ENCODE peak calls at places on chromosome 12, in four cellular contexts. One of them, this sample, is unnamed.
A peak's percentile ranks its signal among the peaks of the same experiment; 100 is the strongest.

GRCh38 chr12:31362115-31362758 is 36.3 kb upstream of the SINHCAF start:
- DNase-seq in hepatocyte: peak; percentile 38
- DNase-seq in upper lobe of right lung: no peak
- DNase-seq in HL-60: peak; percentile 36
- DNase-seq in this sample: no peak

GRCh38 chr12:90368081-90368480 is 586.9 kb downstream of the CCER1 start:
- DNase-seq in hepatocyte: no peak
- DNase-seq in upper lobe of right lung: no peak
- DNase-seq in HL-60: no peak
- DNase-seq in this sample: no peak

GRCh38 chr12:10771132-10771733 is 31.2 kb downstream of the TAS2R7 start:
- DNase-seq in hepatocyte: peak; percentile 32
- DNase-seq in upper lobe of right lung: no peak
- DNase-seq in HL-60: no peak
- DNase-seq in this sample: peak; percentile 59

GRCh38 chr12:94855853-94856252 is 147.6 kb downstream of the NDUFA12 start:
- DNase-seq in hepatocyte: no peak
- DNase-seq in upper lobe of right lung: no peak
- DNase-seq in HL-60: no peak
- DNase-seq in this sample: no peak

GRCh38 chr12:5480218-5480952 is 48.5 kb downstream of the NTF3 start:
- DNase-seq in hepatocyte: peak; percentile 30
- DNase-seq in upper lobe of right lung: no peak
- DNase-seq in HL-60: no peak
- DNase-seq in this sample: no peak

GRCh38 chr12:117012189-117012805 is 86.9 kb downstream of the TESC start:
- DNase-seq in hepatocyte: no peak
- DNase-seq in upper lobe of right lung: no peak
- DNase-seq in HL-60: no peak
- DNase-seq in this sample: no peak

GRCh38 chr12:50606675-50607379 is 102.0 kb downstream of the DIP2B start:
- DNase-seq in hepatocyte: no peak
- DNase-seq in upper lobe of right lung: no peak
- DNase-seq in HL-60: no peak
- DNase-seq in this sample: peak; percentile 58

GRCh38 chr12:105485926-105486325 is 155.4 kb downstream of the C12orf75 start:
- DNase-seq in hepatocyte: no peak
- DNase-seq in upper lobe of right lung: no peak
- DNase-seq in HL-60: no peak
- DNase-seq in this sample: no peak

GRCh38 chr12:22978962-22979361 is 354.0 kb downstream of the ETNK1 start:
- DNase-seq in hepatocyte: peak; percentile 13
- DNase-seq in upper lobe of right lung: no peak
- DNase-seq in HL-60: no peak
- DNase-seq in this sample: no peak

GRCh38 chr12:10632226-10632625 is 18.8 kb upstream of the MAGOHB start:
- DNase-seq in hepatocyte: no peak
- DNase-seq in upper lobe of right lung: no peak
- DNase-seq in HL-60: no peak
- DNase-seq in this sample: no peak

GRCh38 chr12:121930862-121931261 is 12.5 kb downstream of the CFAP251 start:
- DNase-seq in hepatocyte: no peak
- DNase-seq in upper lobe of right lung: no peak
- DNase-seq in HL-60: no peak
- DNase-seq in this sample: no peak

GRCh38 chr12:95131589-95132335 is 58.3 kb upstream of the NR2C1 start:
- DNase-seq in hepatocyte: no peak
- DNase-seq in upper lobe of right lung: no peak
- DNase-seq in HL-60: no peak
- DNase-seq in this sample: no peak

GRCh38 chr12:81128930-81129554 is 51.2 kb downstream of the ACSS3 start:
- DNase-seq in hepatocyte: peak; percentile 66
- DNase-seq in upper lobe of right lung: no peak
- DNase-seq in HL-60: peak; percentile 16
- DNase-seq in this sample: peak; percentile 79

GRCh38 chr12:5784626-5785130 is 160.4 kb downstream of the ANO2 start:
- DNase-seq in hepatocyte: no peak
- DNase-seq in upper lobe of right lung: no peak
- DNase-seq in HL-60: no peak
- DNase-seq in this sample: no peak

GRCh38 chr12:31322651-31323248 is 3.2 kb downstream of the SINHCAF start:
- DNase-seq in hepatocyte: peak; percentile 36
- DNase-seq in upper lobe of right lung: no peak
- DNase-seq in HL-60: no peak
- DNase-seq in this sample: no peak

GRCh38 chr12:4272014-4272975 is 1.3 kb upstream of the CCND2 start:
- DNase-seq in hepatocyte: peak; percentile 87
- DNase-seq in upper lobe of right lung: peak; percentile 82
- DNase-seq in HL-60: peak; percentile 87
- DNase-seq in this sample: peak; percentile 41
- H3K4me3 ChIP-seq in hepatocyte: peak overlapping the region; percentile 40
- H3K4me3 ChIP-seq in upper lobe of right lung: peak overlapping the region; percentile 77
- H3K4me3 ChIP-seq in HL-60: peak overlapping the region; percentile 6
- H3K4me3 ChIP-seq in this sample: peak overlapping the region; percentile 14

GRCh38 chr12:30301291-30301690 is 394.4 kb downstream of the IPO8 start:
- DNase-seq in hepatocyte: no peak
- DNase-seq in upper lobe of right lung: no peak
- DNase-seq in HL-60: no peak
- DNase-seq in this sample: no peak

DNA sequence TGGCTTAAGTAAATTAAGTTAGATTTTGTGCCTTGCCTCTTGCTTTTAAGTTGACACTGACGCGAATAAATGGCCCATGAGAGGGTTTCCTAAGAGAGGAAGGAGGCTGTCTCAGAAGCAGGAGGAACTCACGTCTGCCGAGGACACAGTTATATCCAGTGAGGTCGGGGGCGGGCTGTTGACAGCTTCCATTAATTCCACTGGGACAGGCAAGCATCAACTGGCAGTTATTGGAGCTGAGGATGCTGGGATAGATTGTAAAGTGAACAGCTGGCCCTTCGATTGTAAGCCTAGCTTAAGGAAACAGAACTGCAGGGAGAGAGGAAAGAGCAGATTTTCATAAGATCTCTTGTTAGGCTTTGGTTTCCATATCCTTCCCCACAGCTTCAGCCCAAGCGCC is 399.2 kb downstream of the IPO8 start:
- DNase-seq in hepatocyte: no peak
- DNase-seq in upper lobe of right lung: no peak
- DNase-seq in HL-60: no peak
- DNase-seq in this sample: no peak
- H3K27ac ChIP-seq in hepatocyte: no peak overlapping the region
- H3K27ac ChIP-seq in upper lobe of right lung: no peak overlapping the region
- H3K27ac ChIP-seq in HL-60: no peak overlapping the region
- H3K27ac ChIP-seq in this sample: no peak overlapping the region

DNA sequence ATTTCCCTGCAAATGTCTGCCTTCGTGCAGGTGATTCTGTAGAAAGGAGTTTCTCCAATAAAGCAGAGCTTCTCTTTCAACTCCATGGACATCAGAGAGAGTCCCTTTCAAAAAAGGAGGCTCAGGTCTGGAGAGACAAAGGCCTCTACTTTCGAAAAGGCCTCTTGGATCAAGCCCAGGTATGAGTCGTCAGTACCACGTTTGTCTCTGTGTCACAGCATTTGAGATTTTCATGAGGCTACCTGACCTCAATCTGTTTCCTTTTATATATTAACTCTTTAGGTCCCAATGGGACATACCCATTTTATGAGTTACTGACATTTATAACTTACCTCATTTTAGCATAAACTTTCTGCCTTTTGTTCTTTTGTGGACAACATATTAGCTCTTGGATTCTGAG is 290.8 kb downstream of the RPAP3 start:
- DNase-seq in hepatocyte: no peak
- DNase-seq in upper lobe of right lung: no peak
- DNase-seq in HL-60: no peak
- DNase-seq in this sample: no peak
- TF ChIP-seq CTCF in hepatocyte: no peak
- TF ChIP-seq CTCF in upper lobe of right lung: no peak
- TF ChIP-seq CTCF in HL-60: no peak
- TF ChIP-seq CTCF in this sample: no peak

DNA sequence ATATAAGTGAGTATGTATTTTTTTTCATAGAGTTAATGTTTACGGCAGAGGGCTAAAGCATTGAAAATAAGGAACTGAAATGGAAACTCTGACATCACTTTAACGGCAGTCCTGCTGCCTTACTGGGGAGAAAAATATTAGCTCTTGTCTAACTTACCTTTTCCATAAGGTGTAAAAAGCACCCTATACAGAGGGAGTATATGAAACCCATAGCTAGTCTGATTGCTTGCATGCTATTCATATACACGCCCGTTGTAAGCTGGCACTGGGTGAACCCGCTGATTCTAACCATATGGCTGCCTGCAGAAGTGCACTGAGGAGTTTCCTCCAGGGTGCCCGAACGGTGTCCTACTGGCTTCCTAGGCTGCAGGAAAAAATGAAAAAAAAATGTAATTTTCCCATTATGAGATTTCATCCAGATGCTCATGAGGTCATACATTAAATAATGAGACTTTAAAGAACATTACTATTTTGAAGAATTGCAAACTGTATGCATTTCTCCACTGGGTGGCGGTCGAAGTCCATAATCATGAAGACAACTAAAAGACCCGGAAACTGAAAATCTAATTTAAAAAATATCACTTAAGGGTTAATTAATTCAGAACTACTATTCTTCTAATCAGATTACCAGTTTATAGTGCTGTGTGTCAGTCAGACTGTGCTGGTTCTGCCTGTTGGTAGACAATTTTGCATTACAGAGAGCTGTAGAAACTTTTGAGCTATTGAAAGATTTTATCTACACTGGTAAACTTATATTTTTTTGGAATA is 144.7 kb downstream of the ALX1 start:
- DNase-seq in hepatocyte: peak; percentile 59
- DNase-seq in upper lobe of right lung: no peak
- DNase-seq in HL-60: peak; percentile 34
- DNase-seq in this sample: peak; percentile 88
- H3K4me3 ChIP-seq in hepatocyte: no peak overlapping the region
- H3K4me3 ChIP-seq in upper lobe of right lung: no peak overlapping the region
- H3K4me3 ChIP-seq in HL-60: peak overlapping the region; percentile 40
- H3K4me3 ChIP-seq in this sample: no peak overlapping the region

GRCh38 chr12:47004634-47005033 is 74.8 kb upstream of the PCED1B start:
- DNase-seq in hepatocyte: peak; percentile 56
- DNase-seq in upper lobe of right lung: no peak
- DNase-seq in HL-60: no peak
- DNase-seq in this sample: no peak

GRCh38 chr12:46998811-46999368 is 80.5 kb upstream of the PCED1B start:
- DNase-seq in hepatocyte: no peak
- DNase-seq in upper lobe of right lung: no peak
- DNase-seq in HL-60: no peak
- DNase-seq in this sample: no peak
- H3K27ac ChIP-seq in hepatocyte: no peak overlapping the region
- H3K27ac ChIP-seq in upper lobe of right lung: no peak overlapping the region
- H3K27ac ChIP-seq in HL-60: no peak overlapping the region
- H3K27ac ChIP-seq in this sample: no peak overlapping the region

DNA sequence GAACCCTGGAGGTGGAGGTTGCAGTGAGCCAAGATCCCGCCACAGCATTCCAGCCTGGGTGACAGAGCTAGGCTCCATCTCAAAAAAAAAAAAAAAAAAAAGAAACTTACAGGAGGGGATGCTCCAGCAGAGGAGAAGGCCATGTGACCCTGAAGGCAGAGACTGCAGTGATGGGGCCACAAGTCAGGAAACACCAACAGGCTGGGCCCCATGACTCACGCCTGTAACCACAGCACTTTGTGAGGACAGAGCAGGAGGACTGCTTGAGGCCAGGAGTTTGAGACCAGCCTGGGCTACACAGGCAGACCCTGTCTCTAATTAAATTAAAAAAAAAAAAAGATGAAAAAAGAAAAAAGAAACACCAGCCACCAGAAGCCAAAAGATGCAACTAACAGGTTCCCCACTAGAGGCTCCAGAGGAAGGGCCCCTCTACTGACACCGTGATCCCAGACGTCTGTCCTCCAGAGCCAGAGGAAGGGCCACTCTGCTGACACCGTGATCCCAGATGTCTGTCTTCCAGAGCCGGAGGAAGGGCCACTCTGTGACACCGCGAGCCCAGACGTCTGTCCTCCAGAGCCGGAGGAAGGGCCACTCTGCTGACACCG is 9.1 kb upstream of the GLT1D1 start:
- DNase-seq in hepatocyte: no peak
- DNase-seq in upper lobe of right lung: no peak
- DNase-seq in HL-60: peak; percentile 73
- DNase-seq in this sample: no peak
- TF ChIP-seq CTCF in hepatocyte: no peak
- TF ChIP-seq CTCF in upper lobe of right lung: no peak
- TF ChIP-seq CTCF in HL-60: no peak
- TF ChIP-seq CTCF in this sample: no peak

GRCh38 chr12:46124132-46124847 is 133.9 kb upstream of the SCAF11 start:
- DNase-seq in hepatocyte: no peak
- DNase-seq in upper lobe of right lung: no peak
- DNase-seq in HL-60: no peak
- DNase-seq in this sample: no peak
- H3K4me3 ChIP-seq in hepatocyte: no peak overlapping the region
- H3K4me3 ChIP-seq in upper lobe of right lung: no peak overlapping the region
- H3K4me3 ChIP-seq in HL-60: no peak overlapping the region
- H3K4me3 ChIP-seq in this sample: no peak overlapping the region

GRCh38 chr12:49511410-49511809 is 27.4 kb upstream of the KCNH3 start:
- DNase-seq in hepatocyte: no peak
- DNase-seq in upper lobe of right lung: no peak
- DNase-seq in HL-60: no peak
- DNase-seq in this sample: no peak

GRCh38 chr12:49515266-49515665 is 23.6 kb upstream of the KCNH3 start:
- DNase-seq in hepatocyte: no peak
- DNase-seq in upper lobe of right lung: no peak
- DNase-seq in HL-60: no peak
- DNase-seq in this sample: no peak

GRCh38 chr12:49507139-49507538 is 31.7 kb upstream of the KCNH3 start:
- DNase-seq in hepatocyte: no peak
- DNase-seq in upper lobe of right lung: no peak
- DNase-seq in HL-60: no peak
- DNase-seq in this sample: peak; percentile 44

DNA sequence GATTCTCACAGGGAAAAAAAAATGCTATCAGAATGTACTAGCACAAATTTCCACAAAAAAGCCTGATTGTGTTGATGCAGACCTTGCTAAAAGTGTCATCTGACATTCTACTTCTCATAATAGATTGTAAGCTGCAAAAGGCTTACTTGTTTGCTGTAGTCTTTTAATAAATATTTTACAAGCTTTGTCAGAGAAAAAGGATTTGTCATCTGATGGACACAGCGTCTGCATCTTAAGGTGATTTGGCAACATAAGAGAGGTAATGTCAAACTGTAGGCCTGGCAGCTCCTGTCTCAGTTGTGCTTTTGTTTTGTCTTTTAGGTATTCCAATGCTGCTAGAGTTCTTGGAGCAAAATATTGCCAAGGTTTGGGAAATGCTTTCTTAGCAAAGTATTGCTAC is 26.3 kb upstream of the KCNH3 start:
- DNase-seq in hepatocyte: no peak
- DNase-seq in upper lobe of right lung: no peak
- DNase-seq in HL-60: no peak
- DNase-seq in this sample: no peak
- H3K27ac ChIP-seq in hepatocyte: no peak overlapping the region
- H3K27ac ChIP-seq in upper lobe of right lung: no peak overlapping the region
- H3K27ac ChIP-seq in HL-60: no peak overlapping the region
- H3K27ac ChIP-seq in this sample: no peak overlapping the region

GRCh38 chr12:4308334-4308960 is 12.6 kb upstream of the TIGAR start:
- DNase-seq in hepatocyte: no peak
- DNase-seq in upper lobe of right lung: no peak
- DNase-seq in HL-60: no peak
- DNase-seq in this sample: no peak
- TF ChIP-seq CTCF in hepatocyte: no peak
- TF ChIP-seq CTCF in upper lobe of right lung: no peak
- TF ChIP-seq CTCF in HL-60: no peak
- TF ChIP-seq CTCF in this sample: no peak